ENCODE peak calls at places on chromosomes 5 and 9, in eight cellular contexts. I is fibroblast of mammary gland; D is CD8-positive, alpha-beta T cell; A is esophagus squamous epithelium; W is K562; G is WTC11; M is WERI-Rb-1; L is mucosa of descending colon. V is an unnamed sample.

GRCh38 chr5:173655196-173655797 is 38.8 kb upstream of the BOD1 start:
- DNase-seq in M (no peak), D (no peak), L (no peak), G (no peak), W (no peak), A (no peak), I (no peak), V (no peak)

GRCh38 chr9:36161187-36161586 is 8.0 kb upstream of the CCIN start:
- DNase-seq in A (no peak), L (no peak), M (no peak), I (peak), D (no peak), G (no peak), W (no peak), V (no peak)

GRCh38 chr5:177434942-177435738 is 8.7 kb downstream of the GRK6 start:
- DNase-seq in W (no peak), D (no peak), A (no peak), I (no peak), G (no peak), L (no peak), M (no peak), V (no peak)

GRCh38 chr9:38708759-38709158 is 11.2 kb downstream of the FAM240B start:
- DNase-seq in A (no peak), G (no peak), L (no peak), I (peak), M (no peak), D (no peak), W (no peak), V (no peak)

GRCh38 chr5:124981901-124982300 is 235.5 kb upstream of the ZNF608 start:
- DNase-seq in L (no peak), A (no peak), G (no peak), D (no peak), I (no peak), W (no peak), M (no peak), V (no peak)

GRCh38 chr5:59673438-59674058 is 220.0 kb downstream of the PDE4D start:
- DNase-seq in L (no peak), D (no peak), A (no peak), M (no peak), G (no peak), I (peak), W (peak), V (no peak)

GRCh38 chr5:152113401-152113800 is 188.8 kb upstream of the GLRA1 start:
- DNase-seq in A (no peak), L (no peak), D (no peak), W (no peak), M (no peak), G (no peak), I (no peak), V (no peak)

GRCh38 chr5:106113922-106114321 is 1556.8 kb downstream of the EFNA5 start:
- DNase-seq in G (no peak), L (no peak), D (no peak), I (no peak), W (no peak), M (no peak), A (no peak), V (no peak)

GRCh38 chr5:151757233-151758140 is 944 bp downstream of the ATOX1 start:
- DNase-seq in I (no peak), M (peak), L (no peak), A (no peak), D (no peak), G (no peak), W (peak), V (no peak)

GRCh38 chr9:115263731-115264130 is 145.8 kb upstream of the TNC start:
- DNase-seq in I (peak), W (no peak), G (no peak), M (no peak), L (no peak), A (no peak), D (no peak), V (no peak)

GRCh38 chr9:27528886-27529315 is 713 bp downstream of the MOB3B start:
- DNase-seq in D (peak), W (peak), G (peak), A (peak), L (peak), M (peak), I (no peak), V (no peak)

GRCh38 chr5:37938086-37938852 is 98.4 kb upstream of the GDNF start:
- DNase-seq in A (no peak), W (no peak), M (no peak), L (no peak), I (no peak), G (no peak), D (no peak), V (no peak)

GRCh38 chr5:134043793-134044525 is 39.2 kb upstream of the VDAC1 start:
- DNase-seq in M (no peak), W (no peak), G (no peak), A (no peak), D (no peak), I (no peak), L (no peak), V (no peak)

GRCh38 chr5:173885481-173886010 is 2.6 kb upstream of the CPEB4 start:
- DNase-seq in M (no peak), L (peak), A (no peak), I (no peak), G (no peak), D (no peak), W (no peak), V (no peak)

GRCh38 chr9:91219557-91219956 is 142.2 kb downstream of the AUH start:
- DNase-seq in A (no peak), M (no peak), W (no peak), D (no peak), G (no peak), L (no peak), I (no peak), V (no peak)

GRCh38 chr9:7811679-7812078 is 12.1 kb upstream of the DMAC1 start:
- DNase-seq in L (peak), M (no peak), W (no peak), D (no peak), A (no peak), I (no peak), G (no peak), V (no peak)

GRCh38 chr5:140557136-140557805 is at the start of gene SRA1:
- DNase-seq in A (peak), W (peak), M (peak), G (peak), I (peak), L (peak), D (peak), V (peak)

GRCh38 chr5:128409401-128409800 is 128.6 kb downstream of the FBN2 start:
- DNase-seq in D (no peak), G (no peak), I (no peak), W (no peak), M (no peak), L (no peak), A (no peak), V (no peak)

GRCh38 chr5:55450050-55450765 is 84.6 kb downstream of the PLPP1 start:
- DNase-seq in W (no peak), L (no peak), I (peak), D (no peak), M (no peak), A (no peak), G (no peak), V (no peak)

GRCh38 chr9:549425-549997 is 292.0 kb upstream of the DMRT1 start:
- DNase-seq in I (no peak), M (no peak), D (no peak), W (no peak), G (no peak), A (no peak), L (no peak), V (no peak)

GRCh38 chr5:39494099-39494498 is 69.3 kb upstream of the DAB2 start:
- DNase-seq in I (no peak), A (no peak), W (no peak), M (no peak), D (no peak), L (no peak), G (no peak), V (no peak)

GRCh38 chr5:173530547-173530946 is 85.9 kb downstream of the BOD1 start:
- DNase-seq in I (no peak), A (no peak), D (no peak), M (no peak), L (no peak), W (no peak), G (peak), V (no peak)

DNA sequence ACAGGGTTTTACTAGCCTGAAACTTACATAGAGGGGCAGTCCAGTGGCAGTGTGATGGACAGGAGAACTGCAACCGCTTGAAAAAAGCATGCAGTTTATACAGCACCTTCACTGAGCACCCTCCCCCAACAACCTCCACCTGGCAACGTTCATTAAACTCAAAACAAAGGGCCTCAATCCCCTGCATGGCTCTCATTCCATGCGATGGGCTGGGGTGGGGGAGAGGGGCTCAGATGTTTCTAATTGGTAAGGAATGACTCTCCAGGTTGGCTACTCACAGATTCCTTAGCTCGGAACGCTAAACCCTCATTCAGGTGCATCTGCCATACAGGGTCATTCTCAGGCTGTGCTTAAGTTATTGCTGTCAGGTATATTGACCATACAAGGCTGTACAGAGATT is 80.9 kb upstream of the ITGA1 start:
- DNase-seq in G (peak), L (no peak), D (no peak), M (no peak), A (no peak), I (no peak), W (no peak), V (no peak)
- TF ChIP-seq CTCF in G (no peak), L (no peak), D (no peak), M (no peak), A (no peak), I (no peak), W (no peak), V (no peak)

DNA sequence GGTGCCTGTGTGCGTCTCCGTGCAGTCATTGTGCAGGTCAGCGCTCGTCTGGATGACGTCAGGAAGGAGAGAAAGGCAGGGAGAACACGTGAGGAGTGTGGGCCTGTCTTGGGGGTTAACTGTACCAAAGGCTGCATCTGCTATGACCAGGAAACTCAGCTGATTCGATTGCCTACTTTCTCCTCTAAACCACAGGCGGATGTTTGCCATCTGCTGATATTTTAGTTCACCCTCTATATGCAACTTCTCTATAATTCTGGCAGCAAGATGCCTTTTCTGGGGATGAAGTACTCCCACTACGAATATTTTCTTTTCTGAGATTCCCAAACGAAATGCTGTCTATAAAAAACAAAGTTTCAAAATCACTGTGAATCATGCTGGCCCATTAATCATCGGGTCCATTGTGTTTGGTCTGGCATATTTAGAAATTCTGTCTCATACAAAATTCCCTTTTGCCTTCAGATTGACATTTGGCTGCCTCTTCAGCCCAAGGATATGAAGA is 24.7 kb downstream of the PCSK1 start:
- DNase-seq in G (no peak), D (no peak), L (no peak), M (no peak), W (no peak), I (peak), A (no peak), V (no peak)
- TF ChIP-seq CTCF in G (no peak), D (no peak), L (no peak), M (no peak), W (no peak), I (no peak), A (no peak), V (no peak)

GRCh38 chr5:58335518-58335917 is 124.4 kb downstream of the PLK2 start:
- DNase-seq in A (no peak), G (no peak), W (no peak), M (peak), L (no peak), D (no peak), I (peak), V (no peak)
- TF ChIP-seq CTCF in A (peak), G (no peak), W (no peak), M (no peak), L (no peak), D (no peak), I (peak), V (no peak)

DNA sequence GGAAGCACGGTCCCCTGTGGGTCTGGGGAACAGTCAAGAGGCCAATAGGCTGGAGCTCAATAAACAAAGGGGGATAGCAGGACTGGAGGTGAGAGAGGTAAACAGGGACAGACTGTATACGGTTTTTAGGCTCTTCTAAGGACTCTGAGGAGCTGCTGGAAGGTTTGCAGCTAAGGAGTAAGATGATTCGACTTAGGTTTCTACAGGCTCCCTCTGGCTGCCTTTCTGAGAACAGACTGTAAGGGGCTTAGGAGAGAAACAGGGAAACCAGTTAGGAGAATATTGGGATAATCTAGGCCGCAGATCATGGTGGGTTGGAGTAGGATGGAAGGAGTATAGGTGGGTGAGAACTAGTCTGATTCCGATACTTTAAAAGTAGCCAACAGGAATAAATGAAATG is 10.4 kb downstream of the CDK5RAP2 start:
- DNase-seq in W (no peak), M (no peak), L (no peak), G (no peak), D (no peak), A (no peak), I (no peak), V (no peak)
- TF ChIP-seq CTCF in W (no peak), M (no peak), L (no peak), G (no peak), D (no peak), A (no peak), I (no peak), V (no peak)

GRCh38 chr5:156052697-156053455 is 274.1 kb upstream of the SGCD start:
- DNase-seq in L (no peak), A (no peak), M (no peak), G (no peak), D (no peak), I (no peak), W (no peak), V (no peak)

GRCh38 chr5:156051972-156052371 is 275.0 kb upstream of the SGCD start:
- DNase-seq in M (peak), G (peak), D (no peak), W (no peak), A (no peak), I (no peak), L (peak), V (no peak)
- TF ChIP-seq CTCF in M (peak), G (peak), D (no peak), W (no peak), A (no peak), I (no peak), L (no peak), V (no peak)

GRCh38 chr9:71487046-71487445 is 281.3 kb downstream of the CEMIP2 start:
- DNase-seq in D (no peak), I (peak), M (peak), G (peak), A (no peak), W (no peak), L (no peak), V (no peak)

GRCh38 chr9:71485306-71485705 is 283.0 kb downstream of the CEMIP2 start:
- DNase-seq in A (no peak), I (no peak), W (no peak), L (no peak), G (no peak), D (no peak), M (no peak), V (no peak)

DNA sequence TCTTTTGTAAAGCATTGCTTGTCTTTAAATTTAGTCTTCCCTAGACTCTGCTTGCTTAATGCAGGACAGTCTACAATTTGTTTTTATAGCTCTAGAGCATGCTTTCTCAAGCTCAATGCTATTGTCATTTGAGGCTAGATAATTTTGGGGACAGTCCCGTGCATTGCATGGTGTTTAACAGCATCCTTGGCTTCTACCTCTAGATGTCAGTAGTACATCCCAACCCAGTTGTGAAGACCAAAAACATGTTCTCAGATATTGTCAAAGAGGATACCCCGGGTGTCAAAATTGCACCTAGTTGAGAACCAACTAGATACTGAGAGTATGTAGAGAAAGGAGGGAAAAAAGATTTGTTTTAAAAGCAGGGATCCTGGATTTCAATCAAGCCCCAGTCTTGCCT is 277.5 kb downstream of the CEMIP2 start:
- DNase-seq in D (no peak), I (peak), A (no peak), L (no peak), G (no peak), W (no peak), M (no peak), V (no peak)
- TF ChIP-seq CTCF in D (no peak), I (peak), A (no peak), L (no peak), G (no peak), W (no peak), M (peak), V (no peak)

GRCh38 chr5:146048994-146049703 is 56.2 kb downstream of the PLAC8L1 start:
- DNase-seq in G (peak), W (peak), M (peak), L (peak), A (no peak), D (no peak), I (peak), V (peak)

GRCh38 chr5:146051678-146052077 is 53.7 kb downstream of the PLAC8L1 start:
- DNase-seq in I (peak), L (no peak), M (no peak), G (no peak), W (no peak), A (no peak), D (no peak), V (no peak)

GRCh38 chr5:146050061-146050460 is 55.3 kb downstream of the PLAC8L1 start:
- DNase-seq in I (no peak), L (no peak), M (no peak), D (no peak), W (no peak), G (no peak), A (no peak), V (no peak)

GRCh38 chr5:146047396-146047795 is 58.0 kb downstream of the PLAC8L1 start:
- DNase-seq in D (no peak), G (no peak), I (no peak), A (no peak), L (peak), M (no peak), W (no peak), V (no peak)

DNA sequence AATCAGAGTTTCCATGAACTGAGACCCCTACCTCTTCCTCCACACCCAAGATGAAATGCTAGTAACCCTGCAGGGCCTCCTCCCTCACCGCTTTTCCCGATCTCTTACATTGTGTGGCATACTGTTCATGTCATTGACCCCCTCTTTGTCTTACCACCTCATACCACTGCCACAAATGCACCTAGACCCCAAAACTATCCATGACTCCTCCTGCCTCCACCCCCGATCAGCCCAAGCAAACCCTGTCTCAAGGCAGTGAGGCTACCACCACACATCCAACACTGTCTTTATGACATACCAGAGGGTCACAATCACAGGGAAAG is 55.7 kb downstream of the PLAC8L1 start:
- DNase-seq in G (no peak), I (no peak), D (no peak), W (no peak), M (no peak), A (no peak), L (no peak), V (no peak)
- TF ChIP-seq CTCF in G (no peak), I (no peak), D (no peak), W (no peak), M (no peak), A (no peak), L (no peak), V (no peak)

GRCh38 chr9:70603020-70603411 is 188.6 kb upstream of the KLF9 start:
- DNase-seq in G (no peak), D (no peak), W (no peak), L (no peak), I (no peak), A (no peak), M (no peak), V (no peak)

GRCh38 chr9:70602364-70603019 is 188.0 kb upstream of the KLF9 start:
- DNase-seq in L (peak), I (peak), D (peak), G (peak), M (peak), W (peak), A (no peak), V (peak)

GRCh38 chr9:70597886-70598285 is 183.4 kb upstream of the KLF9 start:
- DNase-seq in G (no peak), M (no peak), W (no peak), L (no peak), A (no peak), I (no peak), D (no peak), V (no peak)

GRCh38 chr9:70601000-70601929 is 186.8 kb upstream of the KLF9 start:
- DNase-seq in A (no peak), D (no peak), M (no peak), L (peak), W (no peak), G (no peak), I (peak), V (no peak)

DNA sequence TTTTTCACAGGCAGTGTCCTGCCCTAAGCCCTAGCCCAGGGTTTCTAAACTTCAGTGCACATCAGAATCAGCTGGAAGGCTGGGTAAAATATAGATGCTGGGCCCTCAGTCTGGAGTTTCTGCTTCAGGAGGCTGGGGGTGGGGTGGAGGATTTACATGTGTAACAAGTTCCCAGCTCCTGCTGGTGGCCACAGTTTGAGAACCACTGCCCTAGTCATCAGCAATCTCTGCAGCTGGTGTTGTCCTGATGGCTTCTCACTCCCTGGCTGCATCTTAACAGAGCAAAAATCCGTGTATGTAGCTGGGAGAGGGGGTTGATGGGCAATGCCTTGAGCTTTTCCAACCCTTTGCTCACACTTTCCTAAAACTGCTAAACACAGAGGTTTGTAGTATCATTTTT is 186.0 kb upstream of the KLF9 start:
- DNase-seq in D (no peak), G (no peak), A (no peak), I (peak), L (no peak), W (no peak), M (peak), V (no peak)
- TF ChIP-seq CTCF in D (no peak), G (no peak), A (no peak), I (no peak), L (no peak), W (no peak), M (no peak), V (no peak)